ENCODE peak calls at places on chromosome X, in eight cellular contexts. F is GM12865, Q is MG63, E is dorsolateral prefrontal cortex, R is fibroblast of lung, M is epithelial cell of proximal tubule, S is tibial artery, T is choroid plexus epithelial cell. Z is an unnamed sample.

GRCh38 chrX:123186796-123187195 is 2.7 kb downstream of the GRIA3 start:
- DNase-seq in F (no peak), Q (no peak), E (no peak), R (no peak), M (no peak), S (no peak), T (no peak), Z (no peak)

GRCh38 chrX:112614640-112615039 is 65.1 kb downstream of the LHFPL1 start:
- DNase-seq in F (no peak), Q (no peak), E (no peak), R (peak; percentile 52), M (no peak), S (no peak), T (peak; percentile 3), Z (no peak)

GRCh38 chrX:46036508-46036907 is 508.7 kb downstream of the ZNF674 start:
- DNase-seq in F (no peak), Q (no peak), E (no peak), R (peak; percentile 18), M (no peak), S (no peak), T (no peak), Z (no peak)

GRCh38 chrX:132614297-132614696 is 125.5 kb upstream of the MBNL3 start:
- DNase-seq in F (peak; percentile 2), Q (no peak), E (no peak), R (no peak), M (no peak), S (no peak), T (peak; percentile 6), Z (no peak)

GRCh38 chrX:79259073-79259689 is 108.0 kb downstream of the ITM2A start:
- DNase-seq in F (peak; percentile 94), Q (no peak), E (no peak), R (no peak), M (no peak), S (no peak), T (peak; percentile 4), Z (peak; percentile 99)

GRCh38 chrX:130826249-130826648 is 76.8 kb downstream of the ENOX2 start:
- DNase-seq in F (no peak), Q (no peak), E (no peak), R (no peak), M (no peak), S (no peak), T (no peak), Z (no peak)

GRCh38 chrX:75067931-75068330 is 88.2 kb downstream of the ABCB7 start:
- DNase-seq in F (peak; percentile 0), Q (no peak), E (no peak), R (no peak), M (no peak), S (no peak), T (peak; percentile 17), Z (no peak)

GRCh38 chrX:48492293-48492910 is 16.4 kb upstream of the PORCN start:
- DNase-seq in F (no peak), Q (peak; percentile 51), E (no peak), R (no peak), M (no peak), S (no peak), T (peak; percentile 53), Z (no peak)

GRCh38 chrX:70960728-70961127 is 29.8 kb upstream of the SLC7A3 start:
- DNase-seq in F (peak; percentile 1), Q (no peak), E (no peak), R (no peak), M (no peak), S (no peak), T (peak; percentile 18), Z (peak; percentile 1)

GRCh38 chrX:9928083-9928482 is 39.1 kb upstream of the CLDN34 start:
- DNase-seq in F (no peak), Q (no peak), E (peak; percentile 48), R (no peak), M (no peak), S (no peak), T (no peak), Z (no peak)

GRCh38 chrX:2581296-2581695 is 80.5 kb upstream of the DHRSX start:
- DNase-seq in F (no peak), Q (no peak), E (no peak), R (no peak), M (no peak), S (peak; percentile 6), T (no peak), Z (no peak)

GRCh38 chrX:109840585-109840984 is 107.5 kb upstream of the ACSL4 start:
- DNase-seq in F (no peak), Q (peak; percentile 73), E (no peak), R (peak; percentile 96), M (peak; percentile 79), S (peak; percentile 63), T (peak; percentile 95), Z (no peak)

GRCh38 chrX:69128573-69128972 is 36.7 kb downstream of the PJA1 start:
- DNase-seq in F (no peak), Q (peak; percentile 8), E (peak; percentile 60), R (peak; percentile 40), M (no peak), S (peak; percentile 70), T (peak; percentile 22), Z (no peak)

GRCh38 chrX:44908198-44908597 is 35.2 kb downstream of the KDM6A start:
- DNase-seq in F (no peak), Q (peak; percentile 13), E (no peak), R (peak; percentile 48), M (no peak), S (no peak), T (peak; percentile 13), Z (no peak)

GRCh38 chrX:41561045-41561444 is 113.9 kb downstream of the NYX start:
- DNase-seq in F (peak; percentile 69), Q (peak; percentile 35), E (no peak), R (peak; percentile 91), M (peak; percentile 46), S (no peak), T (peak; percentile 94), Z (peak; percentile 12)

GRCh38 chrX:72714471-72714916 is 388 bp upstream of the PHKA1 start:
- DNase-seq in F (no peak), Q (peak; percentile 80), E (peak; percentile 52), R (peak; percentile 73), M (peak; percentile 22), S (peak; percentile 93), T (peak; percentile 78), Z (no peak)

GRCh38 chrX:123807825-123808416 is 51.9 kb upstream of the XIAP start:
- DNase-seq in F (no peak), Q (no peak), E (no peak), R (peak; percentile 17), M (no peak), S (no peak), T (no peak), Z (no peak)

GRCh38 chrX:16999275-16999674 is 52.8 kb downstream of the REPS2 start:
- DNase-seq in F (no peak), Q (peak; percentile 6), E (no peak), R (no peak), M (no peak), S (no peak), T (no peak), Z (no peak)

GRCh38 chrX:155048997-155049619 is 21.8 kb downstream of the CMC4 start:
- DNase-seq in F (peak; percentile 60), Q (peak; percentile 12), E (peak; percentile 52), R (peak; percentile 43), M (no peak), S (no peak), T (peak; percentile 80), Z (peak; percentile 78)

GRCh38 chrX:108019382-108019857 is 25.4 kb upstream of the VSIG1 start:
- DNase-seq in F (no peak), Q (no peak), E (no peak), R (no peak), M (no peak), S (no peak), T (no peak), Z (no peak)
- H3K4me3 ChIP-seq in F (no peak overlapping the region), Q (no peak overlapping the region), E (no peak overlapping the region), R (no peak overlapping the region), M (no peak overlapping the region), S (no peak overlapping the region), T (no peak overlapping the region), Z (no peak overlapping the region)

DNA sequence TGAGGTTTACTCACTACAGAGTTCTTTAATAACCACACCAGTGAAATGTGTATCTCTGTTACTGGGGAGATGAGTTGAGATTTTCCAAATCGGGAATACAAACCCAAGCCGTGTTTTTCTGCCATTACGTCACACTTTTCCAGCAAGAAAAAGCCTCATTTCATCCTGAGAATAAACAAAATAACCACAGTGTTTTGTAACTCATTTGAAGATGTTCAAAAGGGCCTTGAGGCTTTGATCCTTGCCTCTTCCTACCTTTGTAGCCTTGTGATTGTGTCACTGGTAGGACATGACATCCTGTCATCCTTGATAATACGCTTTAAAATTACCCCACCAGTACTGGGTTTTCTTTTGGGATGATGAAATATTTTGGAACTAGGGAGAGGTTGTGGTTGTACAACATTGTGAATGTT is 2.9 kb downstream of the USP11 start:
- DNase-seq in F (no peak), Q (no peak), E (no peak), R (no peak), M (no peak), S (no peak), T (peak; percentile 51), Z (no peak)
- H3K4me3 ChIP-seq in F (no peak overlapping the region), Q (no peak overlapping the region), E (peak overlapping the region; percentile 74), R (no peak overlapping the region), M (no peak overlapping the region), S (no peak overlapping the region), T (no peak overlapping the region), Z (no peak overlapping the region)

DNA sequence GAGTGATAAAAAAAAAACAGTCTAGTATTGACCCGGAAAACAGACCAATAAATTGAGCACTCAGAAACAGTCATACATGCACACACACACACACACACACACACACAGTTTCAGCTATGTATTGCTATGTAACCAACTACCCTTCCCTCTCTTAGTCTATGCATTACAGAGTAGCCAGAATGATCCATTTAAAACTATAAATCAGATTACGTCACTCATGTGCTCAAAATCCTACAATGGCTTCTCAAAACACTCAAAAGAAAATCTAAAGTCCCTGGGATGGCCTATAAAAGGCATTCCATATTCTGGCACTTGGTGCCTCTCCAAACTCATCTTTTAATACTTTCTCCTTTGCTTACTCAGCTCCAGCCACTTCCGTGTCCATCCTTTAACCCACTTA is 46.5 kb upstream of the ZIC3 start:
- DNase-seq in F (no peak), Q (no peak), E (no peak), R (no peak), M (no peak), S (no peak), T (no peak), Z (no peak)
- H3K4me3 ChIP-seq in F (no peak overlapping the region), Q (no peak overlapping the region), E (no peak overlapping the region), R (no peak overlapping the region), M (no peak overlapping the region), S (no peak overlapping the region), T (no peak overlapping the region), Z (no peak overlapping the region)

DNA sequence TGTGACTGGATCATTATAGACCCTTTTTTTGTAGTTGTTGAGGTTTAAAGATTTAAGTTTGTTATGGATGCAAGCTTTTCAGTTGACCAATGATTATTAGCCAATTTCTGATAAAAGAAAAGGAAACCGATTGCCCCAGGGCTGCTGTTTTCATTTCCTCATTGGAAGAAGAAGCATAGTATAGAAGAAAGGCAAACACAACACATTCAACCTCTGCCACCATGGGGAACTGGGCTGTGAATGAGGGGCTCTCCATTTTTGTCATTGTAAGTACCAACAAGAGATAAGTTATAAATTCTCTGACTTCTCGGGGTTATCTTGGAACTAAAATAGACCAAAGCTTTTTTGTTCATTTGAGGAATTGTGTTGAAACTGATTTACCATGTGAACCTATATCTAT is at the start of gene CYBB:
- DNase-seq in F (peak; percentile 43), Q (no peak), E (no peak), R (no peak), M (no peak), S (no peak), T (no peak), Z (no peak)
- H3K4me3 ChIP-seq in F (peak within 1 kb of the TSS; percentile 74), Q (no peak within 1 kb of the TSS), E (peak within 1 kb of the TSS; percentile 18), R (no peak within 1 kb of the TSS), M (no peak within 1 kb of the TSS), S (no peak within 1 kb of the TSS), T (no peak within 1 kb of the TSS), Z (no peak within 1 kb of the TSS)

GRCh38 chrX:40168183-40169015 is 70.6 kb upstream of the BCOR start:
- DNase-seq in F (no peak), Q (no peak), E (no peak), R (no peak), M (no peak), S (no peak), T (no peak), Z (no peak)
- H3K4me3 ChIP-seq in F (no peak overlapping the region), Q (no peak overlapping the region), E (peak overlapping the region; percentile 46), R (no peak overlapping the region), M (peak overlapping the region; percentile 21), S (peak overlapping the region; percentile 50), T (peak overlapping the region; percentile 50), Z (no peak overlapping the region)